ENCODE peak calls at places on chromosomes 2 and 18, in six cellular contexts. Y is neuronal stem cell, W is mesenchymal stem cell, C is mesendoderm, A is IMR-90, B is H1. D is an unnamed sample.

GRCh38 chr18:39959839-39960238 is 1995.2 kb upstream of the PIK3C3 start:
- DNase-seq in Y (no peak), W (no peak), C (no peak), A (no peak), B (no peak), D (no peak)

GRCh38 chr2:126945118-126945517 is 46.4 kb downstream of the TEX51 start:
- DNase-seq in Y (no peak), W (no peak), C (no peak), A (no peak), B (no peak), D (no peak)

GRCh38 chr2:148282201-148282600 is 261.3 kb downstream of the MBD5 start:
- DNase-seq in Y (no peak), W (peak), C (no peak), A (peak), B (no peak), D (no peak)

GRCh38 chr2:2573658-2574293 is 242.7 kb upstream of the MYT1L start:
- DNase-seq in Y (no peak), W (peak), C (peak), A (no peak), B (peak), D (no peak)

GRCh38 chr18:48375150-48375790 is 33.9 kb downstream of the ZBTB7C start:
- DNase-seq in Y (no peak), W (no peak), C (no peak), A (no peak), B (no peak), D (no peak)

GRCh38 chr2:176004925-176005324 is 2.9 kb upstream of the LNPK start:
- DNase-seq in Y (no peak), W (no peak), C (no peak), A (no peak), B (no peak), D (no peak)

GRCh38 chr2:231332388-231332787 is 63.1 kb upstream of the B3GNT7 start:
- DNase-seq in Y (no peak), W (no peak), C (no peak), A (no peak), B (no peak), D (no peak)

GRCh38 chr2:40130251-40130994 is 321.5 kb downstream of the SLC8A1 start:
- DNase-seq in Y (no peak), W (peak), C (peak), A (peak), B (no peak), D (no peak)

GRCh38 chr18:8741524-8741923 is 36.2 kb downstream of the MTCL1 start:
- DNase-seq in Y (no peak), W (no peak), C (no peak), A (no peak), B (no peak), D (no peak)

GRCh38 chr2:159615187-159615935 is 987 bp downstream of the BAZ2B start:
- DNase-seq in Y (peak), W (peak), C (peak), A (peak), B (peak), D (peak)
- H3K4ac ChIP-seq in Y (no peak), W (peak), C (peak), A (peak), B (peak), D (peak)

DNA sequence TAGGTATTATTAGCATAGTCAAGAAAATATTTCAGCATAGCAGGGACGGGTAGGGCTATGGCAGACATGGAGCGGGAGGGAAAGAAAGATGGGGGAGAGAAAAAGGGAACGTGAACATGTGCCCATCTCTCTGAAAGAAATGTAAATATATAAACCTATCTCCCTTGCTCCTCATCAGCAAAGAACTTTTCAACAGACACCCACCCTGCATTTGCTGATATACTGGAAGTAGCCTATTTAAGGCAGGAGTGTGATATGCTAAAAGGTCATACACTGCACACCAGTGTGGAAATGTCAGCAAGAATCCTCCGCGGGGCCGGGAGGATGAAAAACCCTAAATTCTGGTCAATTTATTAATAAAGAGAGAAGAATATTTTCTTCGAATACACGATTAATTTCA is 1.7 kb downstream of the MBOAT2 start:
- DNase-seq in Y (no peak), W (no peak), C (no peak), A (no peak), B (no peak), D (no peak)
- H3K4me3 ChIP-seq in Y (no peak), W (no peak), C (no peak), A (peak), B (no peak), D (no peak)

GRCh38 chr2:104756119-104756518 is 97.8 kb upstream of the POU3F3 start:
- DNase-seq in Y (no peak), W (no peak), C (no peak), A (no peak), B (no peak), D (no peak)
- H3K4ac ChIP-seq in Y (no peak), W (no peak), C (no peak), A (no peak), B (no peak), D (no peak)

GRCh38 chr18:37393945-37394609 is 171.5 kb downstream of the CELF4 start:
- DNase-seq in Y (peak), W (peak), C (peak), A (peak), B (peak), D (peak)

GRCh38 chr18:37395631-37396030 is 170.0 kb downstream of the CELF4 start:
- DNase-seq in Y (no peak), W (no peak), C (no peak), A (no peak), B (no peak), D (no peak)

GRCh38 chr18:37395138-37395537 is 170.5 kb downstream of the CELF4 start:
- DNase-seq in Y (no peak), W (no peak), C (no peak), A (no peak), B (no peak), D (no peak)

GRCh38 chr18:37393221-37393828 is 172.3 kb downstream of the CELF4 start:
- DNase-seq in Y (no peak), W (no peak), C (no peak), A (no peak), B (no peak), D (no peak)

GRCh38 chr18:37394610-37394965 is 171.0 kb downstream of the CELF4 start:
- DNase-seq in Y (no peak), W (no peak), C (no peak), A (no peak), B (no peak), D (no peak)
- H3K4me3 ChIP-seq in Y (peak), W (peak), C (no peak), A (peak), B (peak), D (peak)

GRCh38 chr2:27795093-27795834 is 23.7 kb downstream of the MRPL33 start:
- DNase-seq in Y (no peak), W (no peak), C (no peak), A (no peak), B (peak), D (no peak)
- H3K4ac ChIP-seq in Y (no peak), W (peak), C (no peak), A (peak), B (no peak), D (no peak)

DNA sequence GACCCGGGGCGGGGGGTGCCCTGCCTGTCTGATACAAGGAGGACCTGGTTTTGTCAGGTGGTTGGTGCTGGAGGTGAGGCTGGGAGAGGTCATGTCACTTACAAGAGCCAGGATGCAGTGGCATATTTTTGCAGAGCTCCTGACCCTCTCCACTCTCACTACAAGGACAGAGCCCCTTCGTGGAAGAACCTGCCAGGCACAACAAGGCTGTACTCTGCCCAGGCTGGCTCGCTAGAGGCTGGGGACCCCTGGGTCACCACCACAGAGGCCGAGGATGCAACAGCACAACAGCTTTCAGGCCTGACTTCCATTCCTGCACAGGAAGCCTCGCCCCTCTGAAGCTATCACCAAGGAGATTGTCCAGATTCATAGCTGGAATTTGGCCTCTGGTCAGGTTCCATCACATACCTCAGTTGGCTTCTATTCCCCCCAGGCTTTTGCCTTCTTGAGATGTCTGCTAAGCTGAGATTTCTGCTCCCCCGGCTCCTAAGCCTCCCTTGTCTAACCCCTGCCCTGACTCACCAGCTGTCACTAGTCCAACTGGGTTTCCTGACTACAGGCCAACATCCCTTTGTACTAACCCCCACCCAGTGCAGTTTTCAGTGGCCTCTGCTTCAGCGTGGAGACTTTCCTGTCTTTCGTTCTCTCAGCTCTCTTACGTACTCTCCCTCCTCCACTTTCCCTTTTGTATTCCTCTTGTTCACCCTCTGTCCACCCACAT is 132.5 kb upstream of the EPAS1 start:
- DNase-seq in Y (no peak), W (peak), C (peak), A (peak), B (no peak), D (peak)
- H3K4me3 ChIP-seq in Y (no peak), W (no peak), C (no peak), A (no peak), B (no peak), D (no peak)

GRCh38 chr2:85538507-85539360 is at the start of gene MAT2A:
- DNase-seq in Y (peak), W (peak), C (peak), A (peak), B (peak), D (peak)
- H3K4ac ChIP-seq in Y (peak), W (peak), C (peak), A (peak), B (peak), D (peak)

DNA sequence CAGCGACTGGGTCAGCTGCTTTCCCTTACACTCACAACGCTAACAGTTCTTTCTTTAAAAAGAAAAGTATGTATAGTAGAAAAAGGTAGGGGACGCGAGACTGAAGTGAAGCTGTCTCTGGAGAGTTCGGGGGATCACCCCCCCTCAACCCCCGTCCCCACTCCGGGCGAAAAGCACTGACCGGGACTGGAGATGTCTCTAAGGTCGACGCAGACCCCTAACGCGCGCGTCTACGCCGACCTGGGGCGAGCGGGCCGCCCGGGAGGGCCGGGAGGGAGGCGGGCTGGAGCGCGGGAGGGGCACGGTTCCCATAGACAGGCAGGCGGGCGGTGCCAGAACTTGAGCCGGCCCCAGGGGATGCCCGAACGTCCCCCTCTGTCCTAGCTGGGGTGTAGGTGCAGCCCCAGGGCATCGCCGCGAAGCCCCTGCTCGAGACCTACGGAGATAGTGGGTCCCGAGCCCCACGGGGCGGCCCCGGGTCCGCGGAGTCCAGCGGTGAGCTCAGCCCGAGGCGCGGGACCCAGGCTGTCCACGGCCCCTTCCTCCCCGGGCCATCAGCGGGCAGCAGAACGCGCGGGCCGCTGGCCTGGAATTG is 82.2 kb downstream of the CHRNA1 start:
- DNase-seq in Y (peak), W (peak), C (no peak), A (no peak), B (peak), D (no peak)
- H3K4me3 ChIP-seq in Y (peak), W (peak), C (peak), A (peak), B (peak), D (peak)